ENCODE peak calls at places on chromosomes 3 and 15, in five cellular contexts. One of them, this sample, is unnamed.

GRCh38 chr15:90059208-90059985 is 42.9 kb downstream of the IDH2 start:
- DNase-seq in stimulated activated CD8-positive, alpha-beta memory T cell treated with anti-CD3 and anti-CD28 coated beads, Interleukin-12 subunit alpha, Interleukin-12 subunit beta, amount 100 ng/mL, for 4 hours: peak
- DNase-seq in nephron progenitor cell: no peak
- DNase-seq in activated CD8-positive, alpha-beta memory T cell treated with anti-CD3 and anti-CD28 coated beads for 48 hours: peak
- DNase-seq in NK-92 treated with Interleukin-12 subunit alpha and Interleukin-12 subunit beta, amount 100 ng/mL, for 24 hours: no peak
- DNase-seq in this sample: peak

GRCh38 chr3:101962055-101962454 is 112.7 kb downstream of the NFKBIZ start:
- DNase-seq in stimulated activated CD8-positive, alpha-beta memory T cell treated with anti-CD3 and anti-CD28 coated beads, Interleukin-12 subunit alpha, Interleukin-12 subunit beta, amount 100 ng/mL, for 4 hours: no peak
- DNase-seq in NK-92 treated with Interleukin-12 subunit alpha and Interleukin-12 subunit beta, amount 100 ng/mL, for 24 hours: no peak
- DNase-seq in activated CD8-positive, alpha-beta memory T cell treated with anti-CD3 and anti-CD28 coated beads for 48 hours: no peak
- DNase-seq in nephron progenitor cell: no peak
- DNase-seq in this sample: no peak

GRCh38 chr3:113275876-113276580 is 64.7 kb downstream of the BOC start:
- DNase-seq in activated CD8-positive, alpha-beta memory T cell treated with anti-CD3 and anti-CD28 coated beads for 48 hours: no peak
- DNase-seq in stimulated activated CD8-positive, alpha-beta memory T cell treated with anti-CD3 and anti-CD28 coated beads, Interleukin-12 subunit alpha, Interleukin-12 subunit beta, amount 100 ng/mL, for 4 hours: no peak
- DNase-seq in nephron progenitor cell: peak
- DNase-seq in NK-92 treated with Interleukin-12 subunit alpha and Interleukin-12 subunit beta, amount 100 ng/mL, for 24 hours: no peak
- DNase-seq in this sample: peak

GRCh38 chr3:159560214-159561004 is 428.2 kb upstream of the IL12A start:
- DNase-seq in nephron progenitor cell: no peak
- DNase-seq in stimulated activated CD8-positive, alpha-beta memory T cell treated with anti-CD3 and anti-CD28 coated beads, Interleukin-12 subunit alpha, Interleukin-12 subunit beta, amount 100 ng/mL, for 4 hours: no peak
- DNase-seq in NK-92 treated with Interleukin-12 subunit alpha and Interleukin-12 subunit beta, amount 100 ng/mL, for 24 hours: no peak
- DNase-seq in activated CD8-positive, alpha-beta memory T cell treated with anti-CD3 and anti-CD28 coated beads for 48 hours: no peak
- DNase-seq in this sample: no peak

GRCh38 chr3:107271787-107272387 is 105.4 kb upstream of the CCDC54 start:
- DNase-seq in stimulated activated CD8-positive, alpha-beta memory T cell treated with anti-CD3 and anti-CD28 coated beads, Interleukin-12 subunit alpha, Interleukin-12 subunit beta, amount 100 ng/mL, for 4 hours: no peak
- DNase-seq in NK-92 treated with Interleukin-12 subunit alpha and Interleukin-12 subunit beta, amount 100 ng/mL, for 24 hours: no peak
- DNase-seq in activated CD8-positive, alpha-beta memory T cell treated with anti-CD3 and anti-CD28 coated beads for 48 hours: no peak
- DNase-seq in nephron progenitor cell: no peak
- DNase-seq in this sample: peak

GRCh38 chr15:101500865-101501551 is 11.5 kb upstream of the PCSK6 start:
- DNase-seq in NK-92 treated with Interleukin-12 subunit alpha and Interleukin-12 subunit beta, amount 100 ng/mL, for 24 hours: no peak
- DNase-seq in stimulated activated CD8-positive, alpha-beta memory T cell treated with anti-CD3 and anti-CD28 coated beads, Interleukin-12 subunit alpha, Interleukin-12 subunit beta, amount 100 ng/mL, for 4 hours: no peak
- DNase-seq in activated CD8-positive, alpha-beta memory T cell treated with anti-CD3 and anti-CD28 coated beads for 48 hours: no peak
- DNase-seq in nephron progenitor cell: no peak
- DNase-seq in this sample: no peak

GRCh38 chr3:47594792-47595191 is 16.1 kb upstream of the CSPG5 start:
- DNase-seq in stimulated activated CD8-positive, alpha-beta memory T cell treated with anti-CD3 and anti-CD28 coated beads, Interleukin-12 subunit alpha, Interleukin-12 subunit beta, amount 100 ng/mL, for 4 hours: no peak
- DNase-seq in NK-92 treated with Interleukin-12 subunit alpha and Interleukin-12 subunit beta, amount 100 ng/mL, for 24 hours: no peak
- DNase-seq in nephron progenitor cell: no peak
- DNase-seq in activated CD8-positive, alpha-beta memory T cell treated with anti-CD3 and anti-CD28 coated beads for 48 hours: no peak
- DNase-seq in this sample: no peak

GRCh38 chr3:71753716-71754609 is at the start of gene GPR27:
- DNase-seq in NK-92 treated with Interleukin-12 subunit alpha and Interleukin-12 subunit beta, amount 100 ng/mL, for 24 hours: no peak
- DNase-seq in stimulated activated CD8-positive, alpha-beta memory T cell treated with anti-CD3 and anti-CD28 coated beads, Interleukin-12 subunit alpha, Interleukin-12 subunit beta, amount 100 ng/mL, for 4 hours: no peak
- DNase-seq in activated CD8-positive, alpha-beta memory T cell treated with anti-CD3 and anti-CD28 coated beads for 48 hours: no peak
- DNase-seq in nephron progenitor cell: peak
- DNase-seq in this sample: peak

GRCh38 chr3:68007621-68008226 is 353.3 kb upstream of the SUCLG2 start:
- DNase-seq in NK-92 treated with Interleukin-12 subunit alpha and Interleukin-12 subunit beta, amount 100 ng/mL, for 24 hours: no peak
- DNase-seq in stimulated activated CD8-positive, alpha-beta memory T cell treated with anti-CD3 and anti-CD28 coated beads, Interleukin-12 subunit alpha, Interleukin-12 subunit beta, amount 100 ng/mL, for 4 hours: peak
- DNase-seq in activated CD8-positive, alpha-beta memory T cell treated with anti-CD3 and anti-CD28 coated beads for 48 hours: no peak
- DNase-seq in nephron progenitor cell: peak
- DNase-seq in this sample: peak

GRCh38 chr3:185824051-185824466 is 783 bp downstream of the IGF2BP2 start:
- DNase-seq in activated CD8-positive, alpha-beta memory T cell treated with anti-CD3 and anti-CD28 coated beads for 48 hours: no peak
- DNase-seq in NK-92 treated with Interleukin-12 subunit alpha and Interleukin-12 subunit beta, amount 100 ng/mL, for 24 hours: no peak
- DNase-seq in nephron progenitor cell: peak
- DNase-seq in stimulated activated CD8-positive, alpha-beta memory T cell treated with anti-CD3 and anti-CD28 coated beads, Interleukin-12 subunit alpha, Interleukin-12 subunit beta, amount 100 ng/mL, for 4 hours: no peak
- DNase-seq in this sample: peak

GRCh38 chr3:114351123-114351821 is 57.4 kb downstream of the TIGIT start:
- DNase-seq in activated CD8-positive, alpha-beta memory T cell treated with anti-CD3 and anti-CD28 coated beads for 48 hours: no peak
- DNase-seq in stimulated activated CD8-positive, alpha-beta memory T cell treated with anti-CD3 and anti-CD28 coated beads, Interleukin-12 subunit alpha, Interleukin-12 subunit beta, amount 100 ng/mL, for 4 hours: no peak
- DNase-seq in nephron progenitor cell: no peak
- DNase-seq in NK-92 treated with Interleukin-12 subunit alpha and Interleukin-12 subunit beta, amount 100 ng/mL, for 24 hours: no peak
- DNase-seq in this sample: no peak

GRCh38 chr3:107361633-107362032 is 15.6 kb upstream of the CCDC54 start:
- DNase-seq in activated CD8-positive, alpha-beta memory T cell treated with anti-CD3 and anti-CD28 coated beads for 48 hours: no peak
- DNase-seq in nephron progenitor cell: no peak
- DNase-seq in NK-92 treated with Interleukin-12 subunit alpha and Interleukin-12 subunit beta, amount 100 ng/mL, for 24 hours: no peak
- DNase-seq in stimulated activated CD8-positive, alpha-beta memory T cell treated with anti-CD3 and anti-CD28 coated beads, Interleukin-12 subunit alpha, Interleukin-12 subunit beta, amount 100 ng/mL, for 4 hours: no peak
- DNase-seq in this sample: no peak

GRCh38 chr15:73573572-73573971 is 59.6 kb downstream of the NPTN start:
- DNase-seq in NK-92 treated with Interleukin-12 subunit alpha and Interleukin-12 subunit beta, amount 100 ng/mL, for 24 hours: no peak
- DNase-seq in nephron progenitor cell: no peak
- DNase-seq in activated CD8-positive, alpha-beta memory T cell treated with anti-CD3 and anti-CD28 coated beads for 48 hours: no peak
- DNase-seq in stimulated activated CD8-positive, alpha-beta memory T cell treated with anti-CD3 and anti-CD28 coated beads, Interleukin-12 subunit alpha, Interleukin-12 subunit beta, amount 100 ng/mL, for 4 hours: no peak
- DNase-seq in this sample: peak

GRCh38 chr3:116087431-116087830 is 357.9 kb downstream of the LSAMP start:
- DNase-seq in activated CD8-positive, alpha-beta memory T cell treated with anti-CD3 and anti-CD28 coated beads for 48 hours: no peak
- DNase-seq in nephron progenitor cell: peak
- DNase-seq in stimulated activated CD8-positive, alpha-beta memory T cell treated with anti-CD3 and anti-CD28 coated beads, Interleukin-12 subunit alpha, Interleukin-12 subunit beta, amount 100 ng/mL, for 4 hours: no peak
- DNase-seq in NK-92 treated with Interleukin-12 subunit alpha and Interleukin-12 subunit beta, amount 100 ng/mL, for 24 hours: no peak
- DNase-seq in this sample: peak

GRCh38 chr3:12730511-12731234 is 28.4 kb downstream of the TMEM40 start:
- DNase-seq in activated CD8-positive, alpha-beta memory T cell treated with anti-CD3 and anti-CD28 coated beads for 48 hours: no peak
- DNase-seq in nephron progenitor cell: no peak
- DNase-seq in NK-92 treated with Interleukin-12 subunit alpha and Interleukin-12 subunit beta, amount 100 ng/mL, for 24 hours: no peak
- DNase-seq in stimulated activated CD8-positive, alpha-beta memory T cell treated with anti-CD3 and anti-CD28 coated beads, Interleukin-12 subunit alpha, Interleukin-12 subunit beta, amount 100 ng/mL, for 4 hours: no peak
- DNase-seq in this sample: no peak

GRCh38 chr15:96333194-96334016 is 2.9 kb downstream of the NR2F2 start:
- DNase-seq in stimulated activated CD8-positive, alpha-beta memory T cell treated with anti-CD3 and anti-CD28 coated beads, Interleukin-12 subunit alpha, Interleukin-12 subunit beta, amount 100 ng/mL, for 4 hours: no peak
- DNase-seq in NK-92 treated with Interleukin-12 subunit alpha and Interleukin-12 subunit beta, amount 100 ng/mL, for 24 hours: no peak
- DNase-seq in activated CD8-positive, alpha-beta memory T cell treated with anti-CD3 and anti-CD28 coated beads for 48 hours: no peak
- DNase-seq in nephron progenitor cell: no peak
- DNase-seq in this sample: peak

GRCh38 chr15:75130597-75131268 is 70.9 kb upstream of the C15orf39 start:
- DNase-seq in activated CD8-positive, alpha-beta memory T cell treated with anti-CD3 and anti-CD28 coated beads for 48 hours: no peak
- DNase-seq in NK-92 treated with Interleukin-12 subunit alpha and Interleukin-12 subunit beta, amount 100 ng/mL, for 24 hours: no peak
- DNase-seq in stimulated activated CD8-positive, alpha-beta memory T cell treated with anti-CD3 and anti-CD28 coated beads, Interleukin-12 subunit alpha, Interleukin-12 subunit beta, amount 100 ng/mL, for 4 hours: no peak
- DNase-seq in nephron progenitor cell: no peak
- DNase-seq in this sample: no peak

GRCh38 chr3:37526511-37526910 is 335.2 kb upstream of the CTDSPL start:
- DNase-seq in NK-92 treated with Interleukin-12 subunit alpha and Interleukin-12 subunit beta, amount 100 ng/mL, for 24 hours: no peak
- DNase-seq in nephron progenitor cell: no peak
- DNase-seq in stimulated activated CD8-positive, alpha-beta memory T cell treated with anti-CD3 and anti-CD28 coated beads, Interleukin-12 subunit alpha, Interleukin-12 subunit beta, amount 100 ng/mL, for 4 hours: no peak
- DNase-seq in activated CD8-positive, alpha-beta memory T cell treated with anti-CD3 and anti-CD28 coated beads for 48 hours: no peak
- DNase-seq in this sample: no peak

GRCh38 chr3:112813016-112813415 is 33.6 kb downstream of the CD200R1L start:
- DNase-seq in NK-92 treated with Interleukin-12 subunit alpha and Interleukin-12 subunit beta, amount 100 ng/mL, for 24 hours: no peak
- DNase-seq in activated CD8-positive, alpha-beta memory T cell treated with anti-CD3 and anti-CD28 coated beads for 48 hours: no peak
- DNase-seq in stimulated activated CD8-positive, alpha-beta memory T cell treated with anti-CD3 and anti-CD28 coated beads, Interleukin-12 subunit alpha, Interleukin-12 subunit beta, amount 100 ng/mL, for 4 hours: no peak
- DNase-seq in nephron progenitor cell: no peak
- DNase-seq in this sample: no peak

GRCh38 chr15:39860200-39860599 is 59.9 kb downstream of the GPR176 start:
- DNase-seq in activated CD8-positive, alpha-beta memory T cell treated with anti-CD3 and anti-CD28 coated beads for 48 hours: no peak
- DNase-seq in stimulated activated CD8-positive, alpha-beta memory T cell treated with anti-CD3 and anti-CD28 coated beads, Interleukin-12 subunit alpha, Interleukin-12 subunit beta, amount 100 ng/mL, for 4 hours: no peak
- DNase-seq in nephron progenitor cell: no peak
- DNase-seq in NK-92 treated with Interleukin-12 subunit alpha and Interleukin-12 subunit beta, amount 100 ng/mL, for 24 hours: no peak
- DNase-seq in this sample: peak

GRCh38 chr3:16523778-16524177 is 10.3 kb upstream of the RFTN1 start:
- DNase-seq in NK-92 treated with Interleukin-12 subunit alpha and Interleukin-12 subunit beta, amount 100 ng/mL, for 24 hours: no peak
- DNase-seq in nephron progenitor cell: no peak
- DNase-seq in stimulated activated CD8-positive, alpha-beta memory T cell treated with anti-CD3 and anti-CD28 coated beads, Interleukin-12 subunit alpha, Interleukin-12 subunit beta, amount 100 ng/mL, for 4 hours: no peak
- DNase-seq in activated CD8-positive, alpha-beta memory T cell treated with anti-CD3 and anti-CD28 coated beads for 48 hours: no peak
- DNase-seq in this sample: no peak

GRCh38 chr3:194787650-194788049 is 102.0 kb downstream of the FAM43A start:
- DNase-seq in nephron progenitor cell: no peak
- DNase-seq in stimulated activated CD8-positive, alpha-beta memory T cell treated with anti-CD3 and anti-CD28 coated beads, Interleukin-12 subunit alpha, Interleukin-12 subunit beta, amount 100 ng/mL, for 4 hours: no peak
- DNase-seq in NK-92 treated with Interleukin-12 subunit alpha and Interleukin-12 subunit beta, amount 100 ng/mL, for 24 hours: no peak
- DNase-seq in activated CD8-positive, alpha-beta memory T cell treated with anti-CD3 and anti-CD28 coated beads for 48 hours: no peak
- DNase-seq in this sample: no peak

GRCh38 chr3:50154476-50154839 is 666 bp upstream of the SEMA3F start:
- DNase-seq in NK-92 treated with Interleukin-12 subunit alpha and Interleukin-12 subunit beta, amount 100 ng/mL, for 24 hours: no peak
- DNase-seq in nephron progenitor cell: no peak
- DNase-seq in activated CD8-positive, alpha-beta memory T cell treated with anti-CD3 and anti-CD28 coated beads for 48 hours: no peak
- DNase-seq in stimulated activated CD8-positive, alpha-beta memory T cell treated with anti-CD3 and anti-CD28 coated beads, Interleukin-12 subunit alpha, Interleukin-12 subunit beta, amount 100 ng/mL, for 4 hours: no peak
- DNase-seq in this sample: peak

GRCh38 chr3:126469479-126469878 is 6.2 kb downstream of the ZXDC start:
- DNase-seq in nephron progenitor cell: no peak
- DNase-seq in activated CD8-positive, alpha-beta memory T cell treated with anti-CD3 and anti-CD28 coated beads for 48 hours: no peak
- DNase-seq in NK-92 treated with Interleukin-12 subunit alpha and Interleukin-12 subunit beta, amount 100 ng/mL, for 24 hours: no peak
- DNase-seq in stimulated activated CD8-positive, alpha-beta memory T cell treated with anti-CD3 and anti-CD28 coated beads, Interleukin-12 subunit alpha, Interleukin-12 subunit beta, amount 100 ng/mL, for 4 hours: no peak
- DNase-seq in this sample: no peak

GRCh38 chr3:156599475-156599874 is 44.6 kb upstream of the SSR3 start:
- DNase-seq in nephron progenitor cell: peak
- DNase-seq in NK-92 treated with Interleukin-12 subunit alpha and Interleukin-12 subunit beta, amount 100 ng/mL, for 24 hours: no peak
- DNase-seq in activated CD8-positive, alpha-beta memory T cell treated with anti-CD3 and anti-CD28 coated beads for 48 hours: no peak
- DNase-seq in stimulated activated CD8-positive, alpha-beta memory T cell treated with anti-CD3 and anti-CD28 coated beads, Interleukin-12 subunit alpha, Interleukin-12 subunit beta, amount 100 ng/mL, for 4 hours: no peak
- DNase-seq in this sample: no peak

GRCh38 chr3:69120879-69121464 is 1.4 kb downstream of the LMOD3 start:
- DNase-seq in activated CD8-positive, alpha-beta memory T cell treated with anti-CD3 and anti-CD28 coated beads for 48 hours: peak
- DNase-seq in nephron progenitor cell: peak
- DNase-seq in NK-92 treated with Interleukin-12 subunit alpha and Interleukin-12 subunit beta, amount 100 ng/mL, for 24 hours: peak
- DNase-seq in stimulated activated CD8-positive, alpha-beta memory T cell treated with anti-CD3 and anti-CD28 coated beads, Interleukin-12 subunit alpha, Interleukin-12 subunit beta, amount 100 ng/mL, for 4 hours: peak
- DNase-seq in this sample: peak

GRCh38 chr15:31782016-31782783 is 248.1 kb upstream of the CHRNA7 start:
- DNase-seq in NK-92 treated with Interleukin-12 subunit alpha and Interleukin-12 subunit beta, amount 100 ng/mL, for 24 hours: no peak
- DNase-seq in nephron progenitor cell: no peak
- DNase-seq in activated CD8-positive, alpha-beta memory T cell treated with anti-CD3 and anti-CD28 coated beads for 48 hours: no peak
- DNase-seq in stimulated activated CD8-positive, alpha-beta memory T cell treated with anti-CD3 and anti-CD28 coated beads, Interleukin-12 subunit alpha, Interleukin-12 subunit beta, amount 100 ng/mL, for 4 hours: no peak
- DNase-seq in this sample: no peak

GRCh38 chr3:131083190-131083863 is 56.6 kb downstream of the NEK11 start:
- DNase-seq in activated CD8-positive, alpha-beta memory T cell treated with anti-CD3 and anti-CD28 coated beads for 48 hours: no peak
- DNase-seq in stimulated activated CD8-positive, alpha-beta memory T cell treated with anti-CD3 and anti-CD28 coated beads, Interleukin-12 subunit alpha, Interleukin-12 subunit beta, amount 100 ng/mL, for 4 hours: no peak
- DNase-seq in nephron progenitor cell: peak
- DNase-seq in NK-92 treated with Interleukin-12 subunit alpha and Interleukin-12 subunit beta, amount 100 ng/mL, for 24 hours: no peak
- DNase-seq in this sample: peak

GRCh38 chr3:142566096-142566495 is 12.4 kb downstream of the ATR start:
- DNase-seq in nephron progenitor cell: no peak
- DNase-seq in activated CD8-positive, alpha-beta memory T cell treated with anti-CD3 and anti-CD28 coated beads for 48 hours: no peak
- DNase-seq in NK-92 treated with Interleukin-12 subunit alpha and Interleukin-12 subunit beta, amount 100 ng/mL, for 24 hours: no peak
- DNase-seq in stimulated activated CD8-positive, alpha-beta memory T cell treated with anti-CD3 and anti-CD28 coated beads, Interleukin-12 subunit alpha, Interleukin-12 subunit beta, amount 100 ng/mL, for 4 hours: no peak
- DNase-seq in this sample: no peak

GRCh38 chr15:60389261-60390077 is 8.3 kb downstream of the ANXA2 start:
- DNase-seq in activated CD8-positive, alpha-beta memory T cell treated with anti-CD3 and anti-CD28 coated beads for 48 hours: peak
- DNase-seq in stimulated activated CD8-positive, alpha-beta memory T cell treated with anti-CD3 and anti-CD28 coated beads, Interleukin-12 subunit alpha, Interleukin-12 subunit beta, amount 100 ng/mL, for 4 hours: no peak
- DNase-seq in nephron progenitor cell: no peak
- DNase-seq in NK-92 treated with Interleukin-12 subunit alpha and Interleukin-12 subunit beta, amount 100 ng/mL, for 24 hours: no peak
- DNase-seq in this sample: no peak

GRCh38 chr3:58241321-58242044 is 3.9 kb downstream of the ABHD6 start:
- DNase-seq in stimulated activated CD8-positive, alpha-beta memory T cell treated with anti-CD3 and anti-CD28 coated beads, Interleukin-12 subunit alpha, Interleukin-12 subunit beta, amount 100 ng/mL, for 4 hours: no peak
- DNase-seq in NK-92 treated with Interleukin-12 subunit alpha and Interleukin-12 subunit beta, amount 100 ng/mL, for 24 hours: no peak
- DNase-seq in activated CD8-positive, alpha-beta memory T cell treated with anti-CD3 and anti-CD28 coated beads for 48 hours: no peak
- DNase-seq in nephron progenitor cell: no peak
- DNase-seq in this sample: no peak

GRCh38 chr3:50264389-50264963 is 4.5 kb upstream of the SEMA3B start:
- DNase-seq in NK-92 treated with Interleukin-12 subunit alpha and Interleukin-12 subunit beta, amount 100 ng/mL, for 24 hours: no peak
- DNase-seq in nephron progenitor cell: peak
- DNase-seq in stimulated activated CD8-positive, alpha-beta memory T cell treated with anti-CD3 and anti-CD28 coated beads, Interleukin-12 subunit alpha, Interleukin-12 subunit beta, amount 100 ng/mL, for 4 hours: no peak
- DNase-seq in activated CD8-positive, alpha-beta memory T cell treated with anti-CD3 and anti-CD28 coated beads for 48 hours: no peak
- DNase-seq in this sample: peak

GRCh38 chr3:187889106-187889505 is 143.8 kb upstream of the BCL6 start:
- DNase-seq in stimulated activated CD8-positive, alpha-beta memory T cell treated with anti-CD3 and anti-CD28 coated beads, Interleukin-12 subunit alpha, Interleukin-12 subunit beta, amount 100 ng/mL, for 4 hours: no peak
- DNase-seq in nephron progenitor cell: no peak
- DNase-seq in activated CD8-positive, alpha-beta memory T cell treated with anti-CD3 and anti-CD28 coated beads for 48 hours: no peak
- DNase-seq in NK-92 treated with Interleukin-12 subunit alpha and Interleukin-12 subunit beta, amount 100 ng/mL, for 24 hours: no peak
- DNase-seq in this sample: no peak

GRCh38 chr3:24640330-24640877 is 145.8 kb upstream of the THRB start:
- DNase-seq in activated CD8-positive, alpha-beta memory T cell treated with anti-CD3 and anti-CD28 coated beads for 48 hours: no peak
- DNase-seq in stimulated activated CD8-positive, alpha-beta memory T cell treated with anti-CD3 and anti-CD28 coated beads, Interleukin-12 subunit alpha, Interleukin-12 subunit beta, amount 100 ng/mL, for 4 hours: no peak
- DNase-seq in NK-92 treated with Interleukin-12 subunit alpha and Interleukin-12 subunit beta, amount 100 ng/mL, for 24 hours: no peak
- DNase-seq in nephron progenitor cell: no peak
- DNase-seq in this sample: peak